ENCODE peak calls at places on chromosomes 12 and 14, in six cellular contexts. Y is nephron progenitor cell; L is heart right ventricle; S is Panc1; H is pancreas; A is CD4-positive, alpha-beta T cell. T is an unnamed sample.

GRCh38 chr12:52271157-52271556 is 3.3 kb upstream of the KRT86 start:
- DNase-seq in Y (no peak), H (no peak), S (no peak), L (no peak), A (no peak), T (no peak)

GRCh38 chr14:102510616-102511520 is 1.3 kb upstream of the ANKRD9 start:
- DNase-seq in A (no peak), L (no peak), S (no peak), H (no peak), Y (peak), T (no peak)

GRCh38 chr12:78470354-78471195 is 394.0 kb upstream of the SYT1 start:
- DNase-seq in H (no peak), L (no peak), Y (peak), A (no peak), S (peak), T (no peak)

GRCh38 chr14:80468331-80469122 is 257.2 kb upstream of the DIO2 start:
- DNase-seq in S (no peak), Y (no peak), L (no peak), A (no peak), H (no peak), T (no peak)

GRCh38 chr12:88549929-88550328 is 30.3 kb downstream of the KITLG start:
- DNase-seq in S (no peak), A (no peak), L (no peak), H (no peak), Y (no peak), T (no peak)

GRCh38 chr12:104656921-104657320 is 200.2 kb downstream of the CHST11 start:
- DNase-seq in Y (no peak), H (no peak), L (no peak), A (no peak), S (no peak), T (no peak)

GRCh38 chr12:46224401-46224800 is 44.4 kb downstream of the SLC38A1 start:
- DNase-seq in S (no peak), H (no peak), L (peak), A (no peak), Y (no peak), T (no peak)

GRCh38 chr12:75000120-75000519 is 209.5 kb downstream of the KCNC2 start:
- DNase-seq in Y (no peak), H (no peak), S (no peak), L (no peak), A (no peak), T (no peak)

GRCh38 chr12:128606040-128606439 is 217.7 kb downstream of the SLC15A4 start:
- DNase-seq in Y (no peak), H (no peak), A (no peak), S (no peak), L (no peak), T (no peak)

GRCh38 chr12:9345163-9345562 is 137.0 kb upstream of the PZP start:
- DNase-seq in S (no peak), Y (no peak), H (no peak), A (no peak), L (no peak), T (no peak)

GRCh38 chr12:47576256-47576655 is 129.6 kb downstream of the RPAP3 start:
- DNase-seq in Y (peak), L (no peak), A (no peak), S (no peak), H (no peak), T (no peak)

GRCh38 chr14:104428333-104428851 is 151.2 kb upstream of the C14orf180 start:
- DNase-seq in L (no peak), H (no peak), Y (no peak), S (no peak), A (no peak), T (no peak)

GRCh38 chr12:76413121-76413520 is 64.9 kb upstream of the BBS10 start:
- DNase-seq in A (no peak), S (no peak), H (no peak), Y (no peak), L (no peak), T (no peak)

GRCh38 chr12:67425394-67425793 is 156.2 kb downstream of the CAND1 start:
- DNase-seq in H (no peak), A (no peak), L (no peak), S (no peak), Y (no peak), T (no peak)

GRCh38 chr12:108563804-108564151 is 1.4 kb downstream of the ISCU start:
- DNase-seq in Y (no peak), H (no peak), A (no peak), S (no peak), L (no peak), T (no peak)
- TF ChIP-seq CTCF in Y (peak), H (no peak), A (peak), S (peak), L (no peak), T (no peak)

DNA sequence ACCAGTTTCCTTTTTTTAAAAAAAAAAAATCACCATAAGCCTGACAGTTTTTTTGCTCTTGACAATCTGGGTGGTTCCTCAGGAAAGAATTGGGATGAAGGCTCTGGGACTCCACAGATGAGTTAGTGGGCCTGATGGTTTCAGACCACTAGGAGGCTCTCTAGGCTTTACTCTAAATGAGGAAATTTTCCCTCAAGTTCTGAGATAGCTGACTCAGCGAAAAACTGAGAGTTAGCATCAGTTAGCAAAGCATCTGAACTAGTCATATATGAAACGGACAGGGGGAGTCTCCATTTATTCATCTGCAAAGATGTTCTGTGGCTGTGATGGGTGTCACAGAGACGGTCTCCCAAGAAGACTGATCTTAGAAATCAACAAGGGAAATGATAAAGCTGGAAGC is 314.3 kb upstream of the OR4E1 start:
- DNase-seq in A (no peak), S (no peak), L (no peak), H (no peak), Y (peak), T (no peak)
- TF ChIP-seq CTCF in A (peak), S (peak), L (peak), H (no peak), Y (peak), T (peak)

DNA sequence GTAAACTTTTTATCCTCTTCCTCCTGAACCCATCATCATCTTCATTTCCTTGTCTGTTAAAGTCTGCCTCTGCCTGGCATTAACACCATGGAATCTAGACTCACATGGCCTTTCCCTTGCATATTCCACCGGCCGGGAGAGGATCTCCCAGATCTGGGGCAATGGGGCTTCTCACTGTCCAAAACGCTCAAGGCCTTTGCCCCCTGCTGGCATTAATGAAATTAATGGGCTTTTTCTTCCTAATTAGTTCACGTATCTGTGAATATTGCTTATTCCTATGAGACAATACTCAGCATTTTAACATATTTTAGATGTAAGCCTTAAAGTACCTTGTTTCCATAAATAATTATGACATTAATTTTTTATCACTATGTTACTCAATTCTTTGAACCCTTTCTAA is 42.9 kb upstream of the CAPRIN2 start:
- DNase-seq in L (no peak), A (no peak), S (no peak), H (no peak), Y (no peak), T (no peak)
- TF ChIP-seq CTCF in L (no peak), A (no peak), S (peak), H (no peak), Y (no peak), T (no peak)

DNA sequence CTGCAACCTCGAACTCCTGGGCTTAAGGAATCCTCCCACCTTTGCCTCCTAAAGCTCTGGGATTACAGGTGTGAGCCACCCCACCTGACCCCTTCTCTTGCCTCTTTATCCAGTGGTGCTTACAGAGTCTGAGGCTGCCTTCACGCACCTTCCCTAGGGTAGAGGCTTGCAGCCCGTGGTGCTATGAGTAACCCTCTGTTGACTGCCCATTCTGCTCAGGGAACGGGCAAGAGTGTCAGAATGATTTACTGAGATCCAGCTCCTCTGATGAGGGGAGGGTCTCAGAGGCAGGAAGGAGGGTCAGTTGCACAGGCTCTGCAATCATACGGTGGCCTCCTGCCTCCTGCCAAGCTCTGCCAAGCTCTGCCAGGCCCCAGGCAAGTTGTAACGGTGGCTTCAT is 125.2 kb upstream of the TBX3 start:
- DNase-seq in A (no peak), Y (peak), L (no peak), H (no peak), S (no peak), T (no peak)
- TF ChIP-seq CTCF in A (no peak), Y (no peak), L (no peak), H (no peak), S (no peak), T (no peak)

T was measured in GM10248.